ENCODE peak calls at places on chromosomes 1 and 21, in six cellular contexts. One of them, this sample, is unnamed. For H3K4me1, the result is how much of the 10 kb centered on the place peaks cover.

GRCh38 chr21:28439852-28440251 is 552.8 kb downstream of the LTN1 start:
- DNase-seq in H9: no peak
- DNase-seq in mesenchymal stem cell: no peak
- DNase-seq in IMR-90: peak
- DNase-seq in H1: no peak
- DNase-seq in trophoblast cell: no peak
- DNase-seq in this sample: no peak

GRCh38 chr1:30968220-30968971 is 59.8 kb upstream of the SDC3 start:
- DNase-seq in H9: no peak
- DNase-seq in mesenchymal stem cell: no peak
- DNase-seq in IMR-90: no peak
- DNase-seq in H1: no peak
- DNase-seq in trophoblast cell: no peak
- DNase-seq in this sample: no peak

GRCh38 chr1:146007048-146007784 is 10.8 kb upstream of the TXNIP start:
- DNase-seq in H9: no peak
- DNase-seq in mesenchymal stem cell: peak
- DNase-seq in IMR-90: peak
- DNase-seq in H1: peak
- DNase-seq in trophoblast cell: peak
- DNase-seq in this sample: peak

GRCh38 chr1:60866884-60867648 is 215.3 kb upstream of the NFIA start:
- DNase-seq in H9: no peak
- DNase-seq in mesenchymal stem cell: no peak
- DNase-seq in IMR-90: no peak
- DNase-seq in H1: no peak
- DNase-seq in trophoblast cell: no peak
- DNase-seq in this sample: no peak

GRCh38 chr1:220878223-220879081 is 791 bp upstream of the HLX start:
- DNase-seq in H9: no peak
- DNase-seq in mesenchymal stem cell: peak
- DNase-seq in IMR-90: no peak
- DNase-seq in H1: peak
- DNase-seq in trophoblast cell: no peak
- DNase-seq in this sample: no peak

GRCh38 chr21:29423051-29423450 is 124.3 kb downstream of the BACH1 start:
- DNase-seq in H9: no peak
- DNase-seq in mesenchymal stem cell: no peak
- DNase-seq in IMR-90: no peak
- DNase-seq in H1: no peak
- DNase-seq in trophoblast cell: no peak
- DNase-seq in this sample: no peak

GRCh38 chr1:62900566-62900965 is 116.6 kb downstream of the ATG4C start:
- DNase-seq in H9: no peak
- DNase-seq in mesenchymal stem cell: no peak
- DNase-seq in IMR-90: no peak
- DNase-seq in H1: no peak
- DNase-seq in trophoblast cell: no peak
- DNase-seq in this sample: no peak

GRCh38 chr1:115063238-115063901 is 25.9 kb downstream of the TSPAN2 start:
- DNase-seq in H9: no peak
- DNase-seq in mesenchymal stem cell: no peak
- DNase-seq in IMR-90: no peak
- DNase-seq in H1: no peak
- DNase-seq in trophoblast cell: no peak
- DNase-seq in this sample: no peak

GRCh38 chr1:240608707-240609106 is 3.2 kb downstream of the GREM2 start:
- DNase-seq in H9: peak
- DNase-seq in mesenchymal stem cell: peak
- DNase-seq in IMR-90: no peak
- DNase-seq in H1: no peak
- DNase-seq in trophoblast cell: peak
- DNase-seq in this sample: no peak

GRCh38 chr1:61120998-61121397 is 38.6 kb downstream of the NFIA start:
- DNase-seq in H9: no peak
- DNase-seq in mesenchymal stem cell: peak
- DNase-seq in IMR-90: no peak
- DNase-seq in H1: no peak
- DNase-seq in trophoblast cell: no peak
- DNase-seq in this sample: no peak

GRCh38 chr1:8554956-8555534 is 237.1 kb downstream of the SLC45A1 start:
- DNase-seq in H9: no peak
- DNase-seq in mesenchymal stem cell: peak
- DNase-seq in IMR-90: peak
- DNase-seq in H1: no peak
- DNase-seq in trophoblast cell: no peak
- DNase-seq in this sample: no peak

GRCh38 chr1:234965128-234965527 is 163.5 kb downstream of the TOMM20 start:
- DNase-seq in H9: no peak
- DNase-seq in mesenchymal stem cell: peak
- DNase-seq in IMR-90: no peak
- DNase-seq in H1: no peak
- DNase-seq in trophoblast cell: no peak
- DNase-seq in this sample: no peak

GRCh38 chr1:202268032-202268431 is 73.7 kb downstream of the UBE2T start:
- DNase-seq in H9: peak
- DNase-seq in mesenchymal stem cell: no peak
- DNase-seq in IMR-90: no peak
- DNase-seq in H1: no peak
- DNase-seq in trophoblast cell: no peak
- DNase-seq in this sample: no peak

GRCh38 chr1:84796201-84796600 is 96.8 kb downstream of the LPAR3 start:
- DNase-seq in H9: no peak
- DNase-seq in mesenchymal stem cell: no peak
- DNase-seq in IMR-90: no peak
- DNase-seq in H1: no peak
- DNase-seq in trophoblast cell: no peak
- DNase-seq in this sample: no peak

GRCh38 chr1:92274939-92275338 is 23.8 kb downstream of the GLMN start:
- DNase-seq in H9: no peak
- DNase-seq in mesenchymal stem cell: peak
- DNase-seq in IMR-90: peak
- DNase-seq in H1: no peak
- DNase-seq in trophoblast cell: no peak
- DNase-seq in this sample: no peak

GRCh38 chr1:94667716-94668282 is 126.2 kb upstream of the F3 start:
- DNase-seq in H9: no peak
- DNase-seq in mesenchymal stem cell: peak
- DNase-seq in IMR-90: no peak
- DNase-seq in H1: peak
- DNase-seq in trophoblast cell: no peak
- DNase-seq in this sample: no peak

GRCh38 chr1:44848456-44849181 is 5.6 kb upstream of the PTCH2 start:
- DNase-seq in H9: no peak
- DNase-seq in mesenchymal stem cell: no peak
- DNase-seq in IMR-90: no peak
- DNase-seq in H1: no peak
- DNase-seq in trophoblast cell: no peak
- DNase-seq in this sample: no peak

GRCh38 chr1:61141288-61142044 is 59.1 kb downstream of the NFIA start:
- DNase-seq in H9: no peak
- DNase-seq in mesenchymal stem cell: peak
- DNase-seq in IMR-90: peak
- DNase-seq in H1: no peak
- DNase-seq in trophoblast cell: peak
- DNase-seq in this sample: no peak

GRCh38 chr1:151060241-151061011 is at the start of gene MLLT11:
- DNase-seq in H9: peak
- DNase-seq in mesenchymal stem cell: peak
- DNase-seq in IMR-90: peak
- DNase-seq in H1: peak
- DNase-seq in trophoblast cell: no peak
- DNase-seq in this sample: peak

GRCh38 chr1:188170935-188171334 is 1342.2 kb downstream of the PLA2G4A start:
- DNase-seq in H9: no peak
- DNase-seq in mesenchymal stem cell: no peak
- DNase-seq in IMR-90: no peak
- DNase-seq in H1: no peak
- DNase-seq in trophoblast cell: no peak
- DNase-seq in this sample: no peak

GRCh38 chr1:6245869-6246496 is 2.0 kb downstream of the HES3 start:
- DNase-seq in H9: peak
- DNase-seq in mesenchymal stem cell: no peak
- DNase-seq in IMR-90: no peak
- DNase-seq in H1: peak
- DNase-seq in trophoblast cell: no peak
- DNase-seq in this sample: no peak

GRCh38 chr1:201573030-201573429 is 34.1 kb downstream of the NAV1 start:
- DNase-seq in H9: no peak
- DNase-seq in mesenchymal stem cell: no peak
- DNase-seq in IMR-90: no peak
- DNase-seq in H1: no peak
- DNase-seq in trophoblast cell: no peak
- DNase-seq in this sample: no peak

GRCh38 chr1:156640842-156641706 is 843 bp upstream of the BCAN start:
- DNase-seq in H9: no peak
- DNase-seq in mesenchymal stem cell: no peak
- DNase-seq in IMR-90: no peak
- DNase-seq in H1: no peak
- DNase-seq in trophoblast cell: no peak
- DNase-seq in this sample: no peak

GRCh38 chr1:32546611-32547010 is 7.4 kb downstream of the ZBTB8A start:
- DNase-seq in H9: no peak
- DNase-seq in mesenchymal stem cell: no peak
- DNase-seq in IMR-90: no peak
- DNase-seq in H1: no peak
- DNase-seq in trophoblast cell: no peak
- DNase-seq in this sample: no peak

GRCh38 chr1:25442178-25442577 is 11.5 kb downstream of the MACO1 start:
- DNase-seq in H9: no peak
- DNase-seq in mesenchymal stem cell: peak
- DNase-seq in IMR-90: peak
- DNase-seq in H1: no peak
- DNase-seq in trophoblast cell: no peak
- DNase-seq in this sample: no peak

GRCh38 chr1:76336951-76337371 is 262.4 kb downstream of the ST6GALNAC3 start:
- DNase-seq in H9: peak
- DNase-seq in mesenchymal stem cell: peak
- DNase-seq in IMR-90: peak
- DNase-seq in H1: no peak
- DNase-seq in trophoblast cell: no peak
- DNase-seq in this sample: no peak

GRCh38 chr1:18936471-18936813 is 20.0 kb downstream of the IFFO2 start:
- DNase-seq in H9: no peak
- DNase-seq in mesenchymal stem cell: no peak
- DNase-seq in IMR-90: no peak
- DNase-seq in H1: no peak
- DNase-seq in trophoblast cell: peak
- DNase-seq in this sample: no peak

DNA sequence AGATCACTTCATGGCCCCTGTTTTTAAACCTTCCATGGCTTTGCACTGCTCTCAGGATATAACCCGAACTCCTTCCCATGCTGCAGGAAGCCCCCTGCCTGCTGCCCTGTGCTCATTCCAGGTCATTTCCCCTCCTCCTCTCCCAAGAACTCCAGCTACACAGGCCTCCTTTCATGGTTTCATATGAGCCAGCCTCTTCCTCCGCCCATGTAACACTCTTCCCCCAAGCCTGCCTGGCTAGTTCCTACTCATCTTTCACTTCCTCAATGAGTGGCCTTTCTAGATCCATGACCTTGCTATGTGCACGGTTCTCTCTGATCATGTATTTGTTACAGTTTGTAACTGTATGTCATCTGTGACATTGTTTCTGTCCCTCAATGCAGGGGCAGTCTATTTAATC is 3.1 kb upstream of the NCF2 start:
- DNase-seq in H9: no peak
- DNase-seq in mesenchymal stem cell: no peak
- DNase-seq in IMR-90: no peak
- DNase-seq in H1: no peak
- DNase-seq in trophoblast cell: no peak
- DNase-seq in this sample: no peak
- H2AFZ ChIP-seq in H9: no peak
- H2AFZ ChIP-seq in mesenchymal stem cell: no peak
- H2AFZ ChIP-seq in IMR-90: no peak
- H2AFZ ChIP-seq in H1: peak
- H2AFZ ChIP-seq in trophoblast cell: no peak
- H2AFZ ChIP-seq in this sample: no peak

DNA sequence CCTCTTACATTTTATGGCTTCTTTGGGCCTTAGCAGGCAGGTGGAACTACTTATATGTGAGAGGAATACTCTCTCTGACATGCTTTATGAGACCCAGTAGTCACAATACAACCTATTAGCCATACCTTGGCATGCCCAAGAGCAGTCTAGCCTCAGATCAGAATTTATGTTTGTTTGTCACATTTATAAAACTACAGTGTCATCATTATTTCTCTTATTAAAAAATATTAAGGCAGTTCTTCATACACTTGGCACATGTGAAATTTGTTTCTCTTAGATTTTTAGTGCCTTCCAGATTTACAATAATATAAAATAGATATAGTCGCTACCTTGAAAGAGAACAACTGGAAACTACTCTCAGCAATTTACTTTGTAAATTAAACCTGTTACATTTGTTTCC is 118.5 kb downstream of the LRRC40 start:
- DNase-seq in H9: no peak
- DNase-seq in mesenchymal stem cell: no peak
- DNase-seq in IMR-90: no peak
- DNase-seq in H1: no peak
- DNase-seq in trophoblast cell: no peak
- DNase-seq in this sample: no peak
- H3K18ac ChIP-seq in H9: no peak
- H3K18ac ChIP-seq in mesenchymal stem cell: no peak
- H3K18ac ChIP-seq in IMR-90: peak
- H3K18ac ChIP-seq in H1: no peak
- H3K18ac ChIP-seq in trophoblast cell: no peak
- H3K18ac ChIP-seq in this sample: no peak

GRCh38 chr1:211331011-211331709 is 4.5 kb downstream of the TRAF5 start:
- DNase-seq in H9: no peak
- DNase-seq in mesenchymal stem cell: no peak
- DNase-seq in IMR-90: peak
- DNase-seq in H1: no peak
- DNase-seq in trophoblast cell: no peak
- DNase-seq in this sample: no peak
- H3K4me1 ChIP-seq in H9: under half
- H3K4me1 ChIP-seq in mesenchymal stem cell: under half
- H3K4me1 ChIP-seq in IMR-90: under half
- H3K4me1 ChIP-seq in H1: under half
- H3K4me1 ChIP-seq in trophoblast cell: under half
- H3K4me1 ChIP-seq in this sample: under half

GRCh38 chr1:108079550-108079949 is 114.6 kb upstream of the VAV3 start:
- DNase-seq in H9: no peak
- DNase-seq in mesenchymal stem cell: no peak
- DNase-seq in IMR-90: no peak
- DNase-seq in H1: no peak
- DNase-seq in trophoblast cell: no peak
- DNase-seq in this sample: no peak
- H2AFZ ChIP-seq in H9: no peak
- H2AFZ ChIP-seq in mesenchymal stem cell: no peak
- H2AFZ ChIP-seq in IMR-90: no peak
- H2AFZ ChIP-seq in H1: no peak
- H2AFZ ChIP-seq in trophoblast cell: no peak
- H2AFZ ChIP-seq in this sample: peak

GRCh38 chr1:113292660-113293626 is 97.4 kb upstream of the MAGI3 start:
- DNase-seq in H9: no peak
- DNase-seq in mesenchymal stem cell: no peak
- DNase-seq in IMR-90: no peak
- DNase-seq in H1: no peak
- DNase-seq in trophoblast cell: no peak
- DNase-seq in this sample: no peak
- H3K18ac ChIP-seq in H9: no peak
- H3K18ac ChIP-seq in mesenchymal stem cell: no peak
- H3K18ac ChIP-seq in IMR-90: no peak
- H3K18ac ChIP-seq in H1: no peak
- H3K18ac ChIP-seq in trophoblast cell: no peak
- H3K18ac ChIP-seq in this sample: no peak